ENCODE peak calls at places on chromosomes 12 and 14, in six cellular contexts. Z is neuronal stem cell, V is IMR-90, F is H9, A is mesendoderm, N is H1. Q is an unnamed sample. For H3K79me1, the result is how much of the 10 kb centered on the place peaks cover.

GRCh38 chr12:130977046-130977758 is 23.5 kb downstream of the ADGRD1 start:
- DNase-seq in Z (no peak), V (no peak), F (peak), A (peak), N (no peak), Q (no peak)

GRCh38 chr12:122845865-122846621 is 10.8 kb downstream of the HIP1R start:
- DNase-seq in Z (no peak), V (no peak), F (no peak), A (no peak), N (no peak), Q (peak)

GRCh38 chr14:95903616-95904107 is 27.0 kb downstream of the TUNAR start:
- DNase-seq in Z (no peak), V (no peak), F (no peak), A (no peak), N (no peak), Q (no peak)

GRCh38 chr14:73258845-73259611 is 21.7 kb downstream of the PAPLN start:
- DNase-seq in Z (no peak), V (no peak), F (no peak), A (no peak), N (no peak), Q (no peak)

GRCh38 chr12:131551675-131552074 is 159.2 kb upstream of the SFSWAP start:
- DNase-seq in Z (no peak), V (no peak), F (no peak), A (no peak), N (no peak), Q (no peak)

GRCh38 chr14:95998656-95999055 is 40.5 kb upstream of the C14orf132 start:
- DNase-seq in Z (no peak), V (peak), F (no peak), A (peak), N (no peak), Q (no peak)

GRCh38 chr12:613996-614726 is 49.1 kb downstream of the NINJ2 start:
- DNase-seq in Z (no peak), V (no peak), F (peak), A (peak), N (no peak), Q (peak)

GRCh38 chr12:44709166-44709565 is 166.9 kb downstream of the NELL2 start:
- DNase-seq in Z (no peak), V (no peak), F (no peak), A (no peak), N (no peak), Q (no peak)

GRCh38 chr12:115001538-115001937 is 317.6 kb upstream of the TBX3 start:
- DNase-seq in Z (no peak), V (no peak), F (no peak), A (no peak), N (no peak), Q (no peak)

GRCh38 chr14:105602243-105602750 is 75.9 kb downstream of the TMEM121 start:
- DNase-seq in Z (no peak), V (no peak), F (no peak), A (no peak), N (no peak), Q (peak)

GRCh38 chr12:106741247-106741646 is 33.2 kb upstream of the RIC8B start:
- DNase-seq in Z (no peak), V (no peak), F (no peak), A (no peak), N (no peak), Q (no peak)

GRCh38 chr12:132955094-132955932 is 793 bp downstream of the ZNF605 start:
- DNase-seq in Z (peak), V (peak), F (peak), A (peak), N (no peak), Q (peak)

GRCh38 chr12:13390381-13390856 is 193.9 kb downstream of the EMP1 start:
- DNase-seq in Z (no peak), V (peak), F (no peak), A (no peak), N (no peak), Q (peak)

GRCh38 chr14:87567926-87568325 is 425.1 kb downstream of the GALC start:
- DNase-seq in Z (no peak), V (no peak), F (no peak), A (no peak), N (no peak), Q (no peak)

GRCh38 chr12:128806573-128806972 is 17.2 kb downstream of the SLC15A4 start:
- DNase-seq in Z (no peak), V (no peak), F (no peak), A (no peak), N (no peak), Q (no peak)

GRCh38 chr12:132175496-132176357 is 31.5 kb downstream of the NOC4L start:
- DNase-seq in Z (no peak), V (no peak), F (no peak), A (no peak), N (no peak), Q (no peak)

GRCh38 chr12:51771008-51771407 is 77.5 kb downstream of the FIGNL2 start:
- DNase-seq in Z (no peak), V (no peak), F (no peak), A (no peak), N (no peak), Q (no peak)

GRCh38 chr12:108572166-108572790 is 9.9 kb downstream of the ISCU start:
- DNase-seq in Z (no peak), V (no peak), F (no peak), A (no peak), N (no peak), Q (no peak)

GRCh38 chr14:103057028-103057371 is 349 bp downstream of the CDC42BPB start:
- DNase-seq in Z (no peak), V (no peak), F (no peak), A (peak), N (no peak), Q (peak)

GRCh38 chr12:107684990-107685359 is 624 bp upstream of the PWP1 start:
- DNase-seq in Z (no peak), V (peak), F (no peak), A (peak), N (no peak), Q (peak)

GRCh38 chr12:49539406-49540228 is 787 bp downstream of the KCNH3 start:
- DNase-seq in Z (no peak), V (no peak), F (peak), A (no peak), N (no peak), Q (no peak)

GRCh38 chr14:68819260-68819691 is 26.4 kb upstream of the ZFP36L1 start:
- DNase-seq in Z (no peak), V (peak), F (peak), A (peak), N (no peak), Q (peak)

GRCh38 chr12:75020068-75020557 is 189.5 kb downstream of the KCNC2 start:
- DNase-seq in Z (no peak), V (no peak), F (no peak), A (peak), N (no peak), Q (no peak)

GRCh38 chr12:12384601-12385321 is 27.9 kb downstream of the BORCS5 start:
- DNase-seq in Z (no peak), V (no peak), F (peak), A (peak), N (peak), Q (no peak)

GRCh38 chr12:68042212-68042699 is 53.0 kb downstream of the IFNG-AS1 start:
- DNase-seq in Z (no peak), V (peak), F (no peak), A (peak), N (no peak), Q (no peak)
- H3K27ac ChIP-seq in Z (no peak), V (no peak), F (no peak), A (no peak), N (no peak), Q (no peak)

DNA sequence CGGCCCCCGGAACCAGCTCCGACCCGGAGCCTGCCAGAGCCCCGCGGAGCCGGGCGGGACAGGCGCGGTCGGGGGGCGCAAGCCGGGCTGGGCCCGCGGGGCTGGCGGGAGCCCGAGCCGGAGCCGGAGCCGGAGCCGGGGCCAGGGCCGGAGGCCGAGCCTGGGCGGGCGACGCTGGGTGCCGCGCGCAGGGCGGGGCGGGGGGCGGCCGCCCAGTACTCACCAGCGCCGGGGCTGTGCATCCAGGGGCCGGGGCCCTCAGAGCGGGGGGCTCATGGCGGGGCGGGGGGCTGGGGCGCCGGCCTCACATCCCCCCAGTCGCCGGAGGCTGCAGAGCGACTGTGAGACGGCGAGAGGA is 180 bp downstream of the HDAC7 start:
- DNase-seq in Z (no peak), V (no peak), F (no peak), A (no peak), N (no peak), Q (no peak)
- H3K18ac ChIP-seq in Z (peak), V (no peak), F (no peak), A (peak), N (no peak), Q (peak)

DNA sequence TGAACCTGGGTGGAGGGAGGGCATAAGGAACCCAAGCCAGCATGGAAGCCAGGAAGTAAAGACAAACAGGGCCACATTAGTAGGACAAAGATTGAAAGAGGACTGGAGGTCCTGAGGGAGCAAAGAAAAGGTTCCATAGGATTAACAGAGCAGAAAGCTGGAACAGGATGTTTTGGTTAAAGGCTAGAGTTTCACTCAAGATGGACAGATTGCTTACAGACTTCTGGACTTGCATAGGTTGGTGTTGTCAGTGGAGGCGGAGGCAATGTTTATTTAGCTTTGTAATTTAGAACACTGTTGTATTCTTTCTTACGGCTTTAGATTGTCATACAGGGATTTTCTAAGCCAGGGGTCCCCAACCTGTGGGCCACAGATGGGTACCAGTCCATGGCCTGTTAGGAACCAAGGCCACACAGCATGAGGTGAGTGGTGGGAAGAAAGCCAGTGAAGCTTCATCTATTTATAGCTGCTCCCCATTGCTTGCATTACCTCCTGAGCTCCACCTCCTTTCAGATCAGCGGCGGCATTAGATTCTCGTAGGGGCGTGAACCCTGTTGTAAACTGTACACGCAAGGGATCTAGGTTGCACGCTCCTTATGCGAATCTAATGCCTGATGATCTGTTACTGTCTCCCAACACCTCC is 31.3 kb downstream of the ZNF664 start:
- DNase-seq in Z (no peak), V (peak), F (no peak), A (no peak), N (no peak), Q (no peak)
- H3K79me1 ChIP-seq in Z (under half), V (half or more), F (under half), A (under half), N (under half), Q (under half)

DNA sequence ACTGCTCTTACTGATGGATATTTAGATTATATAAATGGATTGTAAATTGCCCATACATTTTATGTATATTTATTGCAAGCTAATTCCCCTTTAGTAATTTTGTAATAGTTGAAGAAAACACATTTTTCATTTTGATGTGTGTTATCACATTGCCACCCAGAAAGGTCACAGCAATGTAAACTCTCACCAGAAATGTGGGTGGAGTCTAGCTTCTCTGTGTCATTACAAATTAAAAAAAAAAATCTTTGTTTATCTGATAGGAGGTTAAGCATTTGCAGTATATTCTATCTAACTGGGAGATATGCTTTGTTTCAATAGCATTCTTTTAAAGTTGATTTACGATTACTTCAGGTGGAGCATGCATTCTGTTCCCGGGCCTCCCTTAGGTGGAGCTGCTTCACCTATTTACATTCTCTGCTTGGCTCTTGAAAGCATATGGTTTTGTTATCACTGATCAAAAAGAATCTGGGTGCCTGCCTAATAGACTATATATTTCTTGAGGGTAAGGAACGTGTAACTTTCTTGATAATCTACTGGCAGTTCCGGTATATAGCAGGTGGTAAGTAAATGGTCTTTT is 7.9 kb downstream of the ADIPOR2 start:
- DNase-seq in Z (no peak), V (no peak), F (no peak), A (peak), N (no peak), Q (no peak)
- H3K27ac ChIP-seq in Z (no peak), V (no peak), F (no peak), A (no peak), N (no peak), Q (no peak)

GRCh38 chr12:118376089-118377004 is at the start of gene SUDS3:
- DNase-seq in Z (peak), V (peak), F (peak), A (peak), N (peak), Q (peak)
- H3K18ac ChIP-seq in Z (peak), V (peak), F (peak), A (peak), N (peak), Q (peak)

GRCh38 chr12:124399622-124400021 is 104.7 kb downstream of the RFLNA start:
- DNase-seq in Z (peak), V (no peak), F (peak), A (peak), N (no peak), Q (peak)
- H3K79me1 ChIP-seq in Z (under half), V (half or more), F (under half), A (under half), N (under half), Q (under half)

GRCh38 chr12:67354322-67354721 is 85.2 kb downstream of the CAND1 start:
- DNase-seq in Z (no peak), V (peak), F (no peak), A (no peak), N (no peak), Q (no peak)

GRCh38 chr12:67355428-67356385 is 86.5 kb downstream of the CAND1 start:
- DNase-seq in Z (peak), V (peak), F (no peak), A (peak), N (peak), Q (peak)

GRCh38 chr12:67356400-67356799 is 87.2 kb downstream of the CAND1 start:
- DNase-seq in Z (no peak), V (no peak), F (no peak), A (no peak), N (no peak), Q (no peak)

GRCh38 chr12:67352682-67353081 is 83.5 kb downstream of the CAND1 start:
- DNase-seq in Z (no peak), V (peak), F (no peak), A (no peak), N (no peak), Q (no peak)

GRCh38 chr12:67354966-67355365 is 85.8 kb downstream of the CAND1 start:
- DNase-seq in Z (no peak), V (peak), F (no peak), A (peak), N (no peak), Q (no peak)
- H3K27ac ChIP-seq in Z (no peak), V (no peak), F (no peak), A (no peak), N (no peak), Q (no peak)

DNA sequence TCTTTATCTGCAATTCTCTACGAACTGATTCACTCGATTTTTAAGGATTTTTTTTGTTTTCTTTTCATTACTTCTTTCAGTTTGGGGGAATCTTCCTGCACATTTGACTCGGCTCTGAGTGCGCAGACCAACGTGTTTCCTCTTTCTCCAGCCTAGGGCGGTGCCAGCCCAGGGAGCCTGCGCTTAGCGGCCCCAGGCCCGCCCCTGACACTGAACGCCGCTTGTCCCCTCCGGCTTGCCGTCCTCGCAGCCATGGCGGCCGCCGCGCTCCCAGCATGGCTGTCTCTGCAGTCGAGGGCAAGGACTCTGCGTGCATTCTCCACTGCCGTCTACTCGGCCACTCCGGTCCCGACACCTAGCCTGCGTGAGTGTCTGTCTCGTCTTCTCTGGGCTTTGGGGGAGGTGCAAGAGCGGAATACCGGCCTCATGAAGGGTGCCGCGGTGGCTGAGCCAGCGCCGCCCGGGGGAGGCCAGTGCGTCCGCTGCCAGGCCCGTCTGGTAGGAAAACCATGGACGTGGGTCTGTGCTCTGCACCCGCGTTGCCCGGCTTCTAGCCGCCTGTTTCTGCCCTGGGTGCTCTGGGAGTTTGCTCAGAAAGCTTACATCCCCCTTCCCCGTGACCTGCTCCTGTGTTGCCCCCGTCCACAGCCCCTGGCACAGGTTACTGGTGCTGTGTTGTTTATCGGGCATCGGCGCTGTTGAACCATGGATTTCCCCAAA is at the start of gene MRPS35:
- DNase-seq in Z (peak), V (peak), F (peak), A (peak), N (peak), Q (peak)
- H3K18ac ChIP-seq in Z (peak), V (peak), F (peak), A (peak), N (peak), Q (peak)

Q was measured in trophoblast cell.